ENCODE peak calls at places on chromosomes 1 and 21, in nine cellular contexts. Y, T, U, D, Q, M, G, O and W are unnamed samples.

GRCh38 chr1:1207254-1207902 is 986 bp upstream of the TNFRSF18 start:
- DNase-seq in Y (no peak), T (no peak), U (no peak), D (peak; percentile 10), Q (no peak), M (no peak), G (no peak), O (peak; percentile 15), W (peak; percentile 44)

GRCh38 chr1:92961131-92961895 is at the start of gene DIPK1A:
- DNase-seq in Y (peak; percentile 87), T (peak; percentile 87), U (peak; percentile 86), D (peak; percentile 79), Q (peak; percentile 60), M (peak; percentile 78), G (no peak), O (peak; percentile 85), W (peak; percentile 83)

GRCh38 chr1:6703016-6703415 is 1.4 kb upstream of the DNAJC11 start:
- DNase-seq in Y (no peak), T (no peak), U (peak; percentile 38), D (no peak), Q (no peak), M (no peak), G (no peak), O (no peak), W (no peak)

GRCh38 chr1:55334140-55334539 is 119.0 kb upstream of the USP24 start:
- DNase-seq in Y (no peak), T (no peak), U (no peak), D (no peak), Q (no peak), M (no peak), G (no peak), O (no peak), W (no peak)

GRCh38 chr1:230375795-230376194 is 50.3 kb downstream of the PGBD5 start:
- DNase-seq in Y (peak; percentile 81), T (no peak), U (no peak), D (peak; percentile 29), Q (no peak), M (no peak), G (no peak), O (no peak), W (no peak)

GRCh38 chr21:35812679-35813078 is 247.6 kb downstream of the SETD4 start:
- DNase-seq in Y (no peak), T (no peak), U (no peak), D (no peak), Q (no peak), M (no peak), G (no peak), O (no peak), W (no peak)

GRCh38 chr1:104794035-104794434 is 1044.3 kb downstream of the AMY1C start:
- DNase-seq in Y (no peak), T (no peak), U (no peak), D (no peak), Q (no peak), M (no peak), G (no peak), O (no peak), W (no peak)

GRCh38 chr1:213605732-213606131 is 382.0 kb upstream of the PROX1 start:
- DNase-seq in Y (no peak), T (no peak), U (no peak), D (no peak), Q (no peak), M (no peak), G (no peak), O (no peak), W (no peak)

GRCh38 chr1:221741364-221741970 is 422 bp downstream of the DUSP10 start:
- DNase-seq in Y (peak; percentile 32), T (peak; percentile 52), U (peak; percentile 69), D (no peak), Q (no peak), M (peak; percentile 26), G (no peak), O (peak; percentile 34), W (peak; percentile 53)

DNA sequence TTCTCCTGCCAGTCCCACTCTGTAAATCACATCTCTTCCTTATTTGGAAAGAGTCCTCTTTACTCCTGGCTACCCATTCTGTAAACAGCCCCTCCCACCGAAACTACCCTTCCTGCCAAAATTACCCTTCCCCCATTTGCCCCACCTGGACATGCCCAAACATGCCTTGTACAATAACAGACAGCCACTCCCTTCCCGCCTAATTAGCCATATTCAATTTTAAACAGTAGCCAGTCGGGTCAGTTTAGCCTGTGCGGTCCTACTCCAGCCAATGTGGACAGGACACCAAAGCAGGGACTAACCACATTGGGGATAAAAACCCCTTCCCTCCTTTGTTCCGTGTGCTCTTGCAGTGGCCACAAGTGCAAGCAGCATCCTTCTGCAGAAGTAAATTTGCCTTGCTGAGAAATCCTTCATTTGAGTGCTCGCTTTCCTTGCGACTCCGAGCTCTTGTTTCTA is 56.3 kb upstream of the MAP10 start:
- DNase-seq in Y (no peak), T (no peak), U (no peak), D (no peak), Q (no peak), M (no peak), G (no peak), O (no peak), W (no peak)
- H3K9me3 ChIP-seq in Y (no peaks in the 10 kb centered on the region), T (no peaks in the 10 kb centered on the region), U (no peaks in the 10 kb centered on the region), D (peaks cover 33% of the 10 kb centered on the region), Q (no peaks in the 10 kb centered on the region), M (no peaks in the 10 kb centered on the region), G (peaks cover 27% of the 10 kb centered on the region), O (no peaks in the 10 kb centered on the region), W (peaks cover 10% of the 10 kb centered on the region)

DNA sequence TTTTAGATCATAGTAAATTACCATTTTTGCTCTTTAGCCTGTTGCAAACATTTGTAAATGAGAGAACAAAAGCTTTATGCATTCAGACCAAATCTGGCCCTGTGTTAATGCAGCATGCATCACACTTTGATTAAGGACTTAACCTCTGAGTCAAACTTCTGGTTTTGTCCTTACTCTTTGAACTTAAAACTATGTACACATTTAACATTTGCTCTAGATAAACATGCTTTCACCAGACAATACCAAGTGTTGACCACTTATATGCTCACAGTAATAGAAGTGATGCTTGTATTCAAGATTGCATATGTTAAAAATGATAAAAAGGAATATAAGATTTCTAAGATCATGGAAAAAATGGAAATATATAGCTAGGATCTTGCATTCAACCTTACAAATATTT is 1095.3 kb downstream of the ADGRL2 start:
- DNase-seq in Y (no peak), T (no peak), U (no peak), D (no peak), Q (no peak), M (no peak), G (no peak), O (no peak), W (no peak)
- H3K9me3 ChIP-seq in Y (no peaks in the 10 kb centered on the region), T (no peaks in the 10 kb centered on the region), U (no peaks in the 10 kb centered on the region), D (no peaks in the 10 kb centered on the region), Q (no peaks in the 10 kb centered on the region), M (no peaks in the 10 kb centered on the region), G (no peaks in the 10 kb centered on the region), O (no peaks in the 10 kb centered on the region), W (no peaks in the 10 kb centered on the region)

GRCh38 chr1:2896824-2897223 is 95.3 kb upstream of the TTC34 start:
- DNase-seq in Y (no peak), T (no peak), U (no peak), D (no peak), Q (no peak), M (no peak), G (no peak), O (no peak), W (no peak)
- H3K9me3 ChIP-seq in Y (peaks cover 7% of the 10 kb centered on the region), T (no peaks in the 10 kb centered on the region), U (no peaks in the 10 kb centered on the region), D (no peaks in the 10 kb centered on the region), Q (no peaks in the 10 kb centered on the region), M (no peaks in the 10 kb centered on the region), G (peaks cover 98% of the 10 kb centered on the region), O (no peaks in the 10 kb centered on the region), W (no peaks in the 10 kb centered on the region)

GRCh38 chr1:3007298-3008147 is 13.7 kb upstream of the ACTRT2 start:
- DNase-seq in Y (no peak), T (no peak), U (no peak), D (no peak), Q (no peak), M (no peak), G (no peak), O (no peak), W (no peak)
- H3K9me3 ChIP-seq in Y (peaks cover 10% of the 10 kb centered on the region), T (peaks cover 3% of the 10 kb centered on the region), U (no peaks in the 10 kb centered on the region), D (peaks cover 26% of the 10 kb centered on the region), Q (no peaks in the 10 kb centered on the region), M (peaks cover 6% of the 10 kb centered on the region), G (peaks cover 62% of the 10 kb centered on the region), O (no peaks in the 10 kb centered on the region), W (no peaks in the 10 kb centered on the region)

GRCh38 chr1:2919826-2920225 is 101.4 kb upstream of the ACTRT2 start:
- DNase-seq in Y (no peak), T (no peak), U (no peak), D (no peak), Q (no peak), M (no peak), G (no peak), O (no peak), W (no peak)
- H3K9me3 ChIP-seq in Y (peaks cover 4% of the 10 kb centered on the region), T (no peaks in the 10 kb centered on the region), U (no peaks in the 10 kb centered on the region), D (no peaks in the 10 kb centered on the region), Q (no peaks in the 10 kb centered on the region), M (no peaks in the 10 kb centered on the region), G (peaks cover 100% of the 10 kb centered on the region), O (no peaks in the 10 kb centered on the region), W (no peaks in the 10 kb centered on the region)

GRCh38 chr1:152747831-152748230 is 10.0 kb upstream of the KPRP start:
- DNase-seq in Y (no peak), T (no peak), U (peak; percentile 58), D (no peak), Q (no peak), M (no peak), G (no peak), O (no peak), W (no peak)
- H3K9me3 ChIP-seq in Y (no peaks in the 10 kb centered on the region), T (no peaks in the 10 kb centered on the region), U (no peaks in the 10 kb centered on the region), D (no peaks in the 10 kb centered on the region), Q (no peaks in the 10 kb centered on the region), M (no peaks in the 10 kb centered on the region), G (peaks cover 6% of the 10 kb centered on the region), O (no peaks in the 10 kb centered on the region), W (no peaks in the 10 kb centered on the region)